ENCODE peak calls at places on chromosome 6, in nine cellular contexts. One of them, this sample, is unnamed.

GRCh38 chr6:19070520-19070919 is 683.4 kb downstream of the RNF144B start:
- DNase-seq in foreskin fibroblast: no peak
- DNase-seq in adrenal gland: no peak
- DNase-seq in stimulated activated CD8-positive, alpha-beta memory T cell treated with anti-CD3 and anti-CD28 coated beads, Interleukin-7, amount 100 ng/mL, for 48 hours: no peak
- DNase-seq in brain pericyte: no peak
- DNase-seq in activated CD4-positive, alpha-beta T cell treated with anti-CD3 and anti-CD28 coated beads for 4 hours: no peak
- DNase-seq in astrocyte of the spinal cord: no peak
- DNase-seq in neural crest cell: no peak
- DNase-seq in T-helper 17 cell: no peak
- DNase-seq in this sample: no peak

GRCh38 chr6:112216699-112217551 is 37.4 kb downstream of the LAMA4 start:
- DNase-seq in foreskin fibroblast: peak
- DNase-seq in adrenal gland: no peak
- DNase-seq in stimulated activated CD8-positive, alpha-beta memory T cell treated with anti-CD3 and anti-CD28 coated beads, Interleukin-7, amount 100 ng/mL, for 48 hours: no peak
- DNase-seq in brain pericyte: no peak
- DNase-seq in activated CD4-positive, alpha-beta T cell treated with anti-CD3 and anti-CD28 coated beads for 4 hours: no peak
- DNase-seq in astrocyte of the spinal cord: peak
- DNase-seq in neural crest cell: no peak
- DNase-seq in T-helper 17 cell: no peak
- DNase-seq in this sample: no peak

GRCh38 chr6:34169897-34170296 is 24.0 kb upstream of the GRM4 start:
- DNase-seq in foreskin fibroblast: no peak
- DNase-seq in adrenal gland: no peak
- DNase-seq in stimulated activated CD8-positive, alpha-beta memory T cell treated with anti-CD3 and anti-CD28 coated beads, Interleukin-7, amount 100 ng/mL, for 48 hours: no peak
- DNase-seq in brain pericyte: no peak
- DNase-seq in activated CD4-positive, alpha-beta T cell treated with anti-CD3 and anti-CD28 coated beads for 4 hours: no peak
- DNase-seq in astrocyte of the spinal cord: no peak
- DNase-seq in neural crest cell: no peak
- DNase-seq in T-helper 17 cell: no peak
- DNase-seq in this sample: no peak

GRCh38 chr6:149484733-149485700 is at the start of gene ZC3H12D:
- DNase-seq in foreskin fibroblast: no peak
- DNase-seq in adrenal gland: peak
- DNase-seq in stimulated activated CD8-positive, alpha-beta memory T cell treated with anti-CD3 and anti-CD28 coated beads, Interleukin-7, amount 100 ng/mL, for 48 hours: peak
- DNase-seq in brain pericyte: peak
- DNase-seq in activated CD4-positive, alpha-beta T cell treated with anti-CD3 and anti-CD28 coated beads for 4 hours: peak
- DNase-seq in astrocyte of the spinal cord: peak
- DNase-seq in neural crest cell: no peak
- DNase-seq in T-helper 17 cell: peak
- DNase-seq in this sample: peak

GRCh38 chr6:10505529-10505928 is 15.6 kb upstream of the GCNT2 start:
- DNase-seq in foreskin fibroblast: no peak
- DNase-seq in adrenal gland: no peak
- DNase-seq in stimulated activated CD8-positive, alpha-beta memory T cell treated with anti-CD3 and anti-CD28 coated beads, Interleukin-7, amount 100 ng/mL, for 48 hours: no peak
- DNase-seq in brain pericyte: no peak
- DNase-seq in activated CD4-positive, alpha-beta T cell treated with anti-CD3 and anti-CD28 coated beads for 4 hours: no peak
- DNase-seq in astrocyte of the spinal cord: no peak
- DNase-seq in neural crest cell: no peak
- DNase-seq in T-helper 17 cell: no peak
- DNase-seq in this sample: no peak

GRCh38 chr6:156774872-156775405 is 2.2 kb upstream of the ARID1B start:
- DNase-seq in foreskin fibroblast: no peak
- DNase-seq in adrenal gland: no peak
- DNase-seq in stimulated activated CD8-positive, alpha-beta memory T cell treated with anti-CD3 and anti-CD28 coated beads, Interleukin-7, amount 100 ng/mL, for 48 hours: no peak
- DNase-seq in brain pericyte: no peak
- DNase-seq in activated CD4-positive, alpha-beta T cell treated with anti-CD3 and anti-CD28 coated beads for 4 hours: no peak
- DNase-seq in astrocyte of the spinal cord: no peak
- DNase-seq in neural crest cell: no peak
- DNase-seq in T-helper 17 cell: no peak
- DNase-seq in this sample: no peak

GRCh38 chr6:13273931-13274706 is 54.2 kb downstream of the TBC1D7 start:
- DNase-seq in foreskin fibroblast: no peak
- DNase-seq in adrenal gland: peak
- DNase-seq in stimulated activated CD8-positive, alpha-beta memory T cell treated with anti-CD3 and anti-CD28 coated beads, Interleukin-7, amount 100 ng/mL, for 48 hours: peak
- DNase-seq in brain pericyte: no peak
- DNase-seq in activated CD4-positive, alpha-beta T cell treated with anti-CD3 and anti-CD28 coated beads for 4 hours: peak
- DNase-seq in astrocyte of the spinal cord: no peak
- DNase-seq in neural crest cell: no peak
- DNase-seq in T-helper 17 cell: peak
- DNase-seq in this sample: peak

GRCh38 chr6:35489066-35489465 is 7.8 kb downstream of the TEAD3 start:
- DNase-seq in foreskin fibroblast: no peak
- DNase-seq in adrenal gland: no peak
- DNase-seq in stimulated activated CD8-positive, alpha-beta memory T cell treated with anti-CD3 and anti-CD28 coated beads, Interleukin-7, amount 100 ng/mL, for 48 hours: no peak
- DNase-seq in brain pericyte: no peak
- DNase-seq in activated CD4-positive, alpha-beta T cell treated with anti-CD3 and anti-CD28 coated beads for 4 hours: no peak
- DNase-seq in astrocyte of the spinal cord: no peak
- DNase-seq in neural crest cell: no peak
- DNase-seq in T-helper 17 cell: no peak
- DNase-seq in this sample: no peak

GRCh38 chr6:9540534-9541126 is 874.2 kb downstream of the TFAP2A start:
- DNase-seq in foreskin fibroblast: no peak
- DNase-seq in adrenal gland: no peak
- DNase-seq in stimulated activated CD8-positive, alpha-beta memory T cell treated with anti-CD3 and anti-CD28 coated beads, Interleukin-7, amount 100 ng/mL, for 48 hours: no peak
- DNase-seq in brain pericyte: no peak
- DNase-seq in activated CD4-positive, alpha-beta T cell treated with anti-CD3 and anti-CD28 coated beads for 4 hours: no peak
- DNase-seq in astrocyte of the spinal cord: peak
- DNase-seq in neural crest cell: peak
- DNase-seq in T-helper 17 cell: no peak
- DNase-seq in this sample: no peak

GRCh38 chr6:80331522-80331921 is 225.1 kb downstream of the BCKDHB start:
- DNase-seq in foreskin fibroblast: no peak
- DNase-seq in adrenal gland: no peak
- DNase-seq in stimulated activated CD8-positive, alpha-beta memory T cell treated with anti-CD3 and anti-CD28 coated beads, Interleukin-7, amount 100 ng/mL, for 48 hours: no peak
- DNase-seq in brain pericyte: no peak
- DNase-seq in activated CD4-positive, alpha-beta T cell treated with anti-CD3 and anti-CD28 coated beads for 4 hours: no peak
- DNase-seq in astrocyte of the spinal cord: no peak
- DNase-seq in neural crest cell: no peak
- DNase-seq in T-helper 17 cell: no peak
- DNase-seq in this sample: no peak

This sample was measured in activated CD4-positive, alpha-beta memory T cell treated with anti-CD3 and anti-CD28 coated beads, Interleukin-2, amount 10 ng/mL, durations not matched to agents 7 days and 5 days.